ENCODE peak calls at places on chromosomes 11 and 22, in seven cellular contexts. One of them, this sample, is unnamed.

GRCh38 chr11:10561043-10561818 is 7.2 kb downstream of the LYVE1 start:
- DNase-seq in transverse colon: no peak
- DNase-seq in CD8-positive, alpha-beta memory T cell: no peak
- DNase-seq in cardiac muscle cell: no peak
- DNase-seq in SJSA1: no peak
- DNase-seq in CD4-positive, alpha-beta memory T cell: no peak
- DNase-seq in vagina: no peak
- DNase-seq in this sample: no peak

GRCh38 chr11:61007383-61007970 is 36.0 kb downstream of the CD6 start:
- DNase-seq in cardiac muscle cell: peak; percentile 50
- DNase-seq in CD4-positive, alpha-beta memory T cell: peak; percentile 40
- DNase-seq in CD8-positive, alpha-beta memory T cell: no peak
- DNase-seq in vagina: no peak
- DNase-seq in transverse colon: peak; percentile 44
- DNase-seq in SJSA1: no peak
- DNase-seq in this sample: no peak

GRCh38 chr22:22507743-22508273 is 734 bp downstream of the ZNF280B start:
- DNase-seq in vagina: no peak
- DNase-seq in transverse colon: no peak
- DNase-seq in CD4-positive, alpha-beta memory T cell: no peak
- DNase-seq in CD8-positive, alpha-beta memory T cell: no peak
- DNase-seq in SJSA1: peak; percentile 6
- DNase-seq in cardiac muscle cell: no peak
- DNase-seq in this sample: no peak

GRCh38 chr22:37176464-37177061 is 11.5 kb downstream of the C1QTNF6 start:
- DNase-seq in CD4-positive, alpha-beta memory T cell: no peak
- DNase-seq in vagina: no peak
- DNase-seq in SJSA1: no peak
- DNase-seq in cardiac muscle cell: no peak
- DNase-seq in transverse colon: peak; percentile 52
- DNase-seq in CD8-positive, alpha-beta memory T cell: no peak
- DNase-seq in this sample: no peak

GRCh38 chr22:26446808-26447515 is 17.9 kb downstream of the ASPHD2 start:
- DNase-seq in transverse colon: no peak
- DNase-seq in cardiac muscle cell: no peak
- DNase-seq in SJSA1: no peak
- DNase-seq in CD8-positive, alpha-beta memory T cell: no peak
- DNase-seq in vagina: no peak
- DNase-seq in CD4-positive, alpha-beta memory T cell: no peak
- DNase-seq in this sample: no peak

GRCh38 chr11:132782102-132782501 is 750.2 kb downstream of the OPCML start:
- DNase-seq in transverse colon: no peak
- DNase-seq in CD8-positive, alpha-beta memory T cell: no peak
- DNase-seq in cardiac muscle cell: no peak
- DNase-seq in CD4-positive, alpha-beta memory T cell: no peak
- DNase-seq in vagina: no peak
- DNase-seq in SJSA1: no peak
- DNase-seq in this sample: no peak

GRCh38 chr11:10550988-10551657 is 10.1 kb upstream of the RNF141 start:
- DNase-seq in vagina: no peak
- DNase-seq in transverse colon: no peak
- DNase-seq in SJSA1: no peak
- DNase-seq in cardiac muscle cell: no peak
- DNase-seq in CD8-positive, alpha-beta memory T cell: no peak
- DNase-seq in CD4-positive, alpha-beta memory T cell: no peak
- DNase-seq in this sample: no peak

GRCh38 chr11:44133335-44133946 is 38.0 kb downstream of the EXT2 start:
- DNase-seq in SJSA1: peak; percentile 59
- DNase-seq in transverse colon: no peak
- DNase-seq in vagina: no peak
- DNase-seq in CD8-positive, alpha-beta memory T cell: no peak
- DNase-seq in cardiac muscle cell: peak; percentile 69
- DNase-seq in CD4-positive, alpha-beta memory T cell: no peak
- DNase-seq in this sample: no peak

GRCh38 chr22:42714308-42714707 is 6.4 kb downstream of the A4GALT start:
- DNase-seq in vagina: no peak
- DNase-seq in cardiac muscle cell: no peak
- DNase-seq in CD8-positive, alpha-beta memory T cell: no peak
- DNase-seq in transverse colon: no peak
- DNase-seq in CD4-positive, alpha-beta memory T cell: no peak
- DNase-seq in SJSA1: no peak
- DNase-seq in this sample: no peak

GRCh38 chr11:12523180-12523924 is 146.0 kb downstream of the PARVA start:
- DNase-seq in SJSA1: no peak
- DNase-seq in cardiac muscle cell: peak; percentile 9
- DNase-seq in CD8-positive, alpha-beta memory T cell: no peak
- DNase-seq in vagina: no peak
- DNase-seq in transverse colon: no peak
- DNase-seq in CD4-positive, alpha-beta memory T cell: no peak
- DNase-seq in this sample: no peak

GRCh38 chr22:19872779-19873137 is 18.1 kb upstream of the GNB1L start:
- DNase-seq in CD4-positive, alpha-beta memory T cell: no peak
- DNase-seq in vagina: no peak
- DNase-seq in CD8-positive, alpha-beta memory T cell: no peak
- DNase-seq in transverse colon: no peak
- DNase-seq in SJSA1: no peak
- DNase-seq in cardiac muscle cell: no peak
- DNase-seq in this sample: no peak

GRCh38 chr11:68798221-68798813 is 43.4 kb downstream of the CPT1A start:
- DNase-seq in CD8-positive, alpha-beta memory T cell: peak; percentile 13
- DNase-seq in SJSA1: peak; percentile 33
- DNase-seq in cardiac muscle cell: peak; percentile 63
- DNase-seq in vagina: no peak
- DNase-seq in CD4-positive, alpha-beta memory T cell: no peak
- DNase-seq in transverse colon: peak; percentile 34
- DNase-seq in this sample: no peak

GRCh38 chr11:69403556-69404215 is 77.8 kb upstream of the LINC01488 start:
- DNase-seq in SJSA1: peak; percentile 90
- DNase-seq in vagina: no peak
- DNase-seq in transverse colon: no peak
- DNase-seq in CD4-positive, alpha-beta memory T cell: no peak
- DNase-seq in cardiac muscle cell: no peak
- DNase-seq in CD8-positive, alpha-beta memory T cell: no peak
- DNase-seq in this sample: no peak

GRCh38 chr11:26905368-26905767 is 88.5 kb upstream of the FIBIN start:
- DNase-seq in CD4-positive, alpha-beta memory T cell: no peak
- DNase-seq in cardiac muscle cell: no peak
- DNase-seq in CD8-positive, alpha-beta memory T cell: no peak
- DNase-seq in SJSA1: no peak
- DNase-seq in vagina: no peak
- DNase-seq in transverse colon: no peak
- DNase-seq in this sample: no peak

GRCh38 chr11:73951797-73952196 is 971 bp downstream of the DNAJB13 start:
- DNase-seq in SJSA1: no peak
- DNase-seq in CD4-positive, alpha-beta memory T cell: no peak
- DNase-seq in cardiac muscle cell: no peak
- DNase-seq in vagina: no peak
- DNase-seq in transverse colon: no peak
- DNase-seq in CD8-positive, alpha-beta memory T cell: no peak
- DNase-seq in this sample: no peak

GRCh38 chr22:49155809-49156580 is 671.7 kb downstream of the BRD1 start:
- DNase-seq in transverse colon: no peak
- DNase-seq in CD4-positive, alpha-beta memory T cell: no peak
- DNase-seq in CD8-positive, alpha-beta memory T cell: no peak
- DNase-seq in vagina: no peak
- DNase-seq in SJSA1: no peak
- DNase-seq in cardiac muscle cell: no peak
- DNase-seq in this sample: no peak

GRCh38 chr11:46684364-46684763 is 16.1 kb downstream of the ARHGAP1 start:
- DNase-seq in SJSA1: no peak
- DNase-seq in vagina: no peak
- DNase-seq in CD4-positive, alpha-beta memory T cell: no peak
- DNase-seq in CD8-positive, alpha-beta memory T cell: no peak
- DNase-seq in cardiac muscle cell: no peak
- DNase-seq in transverse colon: no peak
- DNase-seq in this sample: no peak

GRCh38 chr11:46682773-46683752 is 17.4 kb downstream of the ARHGAP1 start:
- DNase-seq in vagina: no peak
- DNase-seq in CD4-positive, alpha-beta memory T cell: no peak
- DNase-seq in SJSA1: no peak
- DNase-seq in CD8-positive, alpha-beta memory T cell: no peak
- DNase-seq in cardiac muscle cell: no peak
- DNase-seq in transverse colon: no peak
- DNase-seq in this sample: no peak

GRCh38 chr11:46692450-46692849 is 8.0 kb downstream of the ARHGAP1 start:
- DNase-seq in SJSA1: no peak
- DNase-seq in cardiac muscle cell: no peak
- DNase-seq in vagina: no peak
- DNase-seq in transverse colon: no peak
- DNase-seq in CD8-positive, alpha-beta memory T cell: no peak
- DNase-seq in CD4-positive, alpha-beta memory T cell: no peak
- DNase-seq in this sample: no peak

GRCh38 chr11:46690702-46691101 is 9.7 kb downstream of the ARHGAP1 start:
- DNase-seq in CD4-positive, alpha-beta memory T cell: no peak
- DNase-seq in CD8-positive, alpha-beta memory T cell: no peak
- DNase-seq in transverse colon: no peak
- DNase-seq in cardiac muscle cell: no peak
- DNase-seq in vagina: no peak
- DNase-seq in SJSA1: no peak
- DNase-seq in this sample: no peak

DNA sequence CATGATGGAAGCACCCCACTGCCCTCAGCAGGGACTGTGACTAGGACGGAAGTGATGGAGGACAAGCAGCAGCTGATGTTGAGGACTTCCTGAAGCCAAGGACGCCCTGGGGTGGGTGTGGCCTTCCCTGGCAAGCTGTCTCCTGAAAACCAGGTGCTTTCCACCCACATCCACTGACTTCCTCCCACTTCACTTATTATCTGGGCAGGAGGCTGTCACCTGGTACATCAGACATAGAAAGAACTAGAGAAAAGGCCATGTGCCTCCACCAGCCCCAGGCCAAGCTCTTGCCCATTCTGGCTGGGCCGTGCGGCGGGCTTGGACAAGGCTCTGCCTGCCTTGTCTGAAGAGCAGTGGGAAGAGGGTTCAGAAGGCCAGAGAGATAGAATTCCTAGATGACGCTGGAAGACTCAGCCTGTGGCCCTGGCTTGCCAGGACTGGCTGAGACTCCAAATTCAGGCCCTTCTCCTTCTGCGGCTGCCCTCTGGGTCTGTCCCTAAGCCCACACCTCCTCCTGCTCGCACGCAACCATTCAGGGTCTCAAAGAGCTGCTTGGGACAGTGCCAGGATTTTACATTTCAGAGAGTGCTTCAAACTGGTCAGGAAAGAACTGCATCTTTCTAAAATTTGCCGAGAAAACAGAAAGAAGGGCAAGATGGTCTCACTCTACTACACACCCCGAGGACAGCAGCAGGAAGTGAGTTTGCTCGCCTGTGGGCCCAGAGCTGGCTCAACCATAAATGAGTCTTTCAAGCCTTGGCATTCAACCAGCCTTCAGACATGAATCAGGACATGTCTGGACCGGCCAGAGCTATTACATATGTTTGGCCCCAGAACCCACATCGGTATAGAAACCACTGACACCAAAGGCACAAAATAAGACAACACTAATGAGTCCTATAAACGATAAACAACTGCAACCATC is 13.3 kb downstream of the ARHGAP1 start:
- DNase-seq in CD4-positive, alpha-beta memory T cell: no peak
- DNase-seq in cardiac muscle cell: no peak
- DNase-seq in CD8-positive, alpha-beta memory T cell: no peak
- DNase-seq in transverse colon: no peak
- DNase-seq in SJSA1: no peak
- DNase-seq in vagina: no peak
- DNase-seq in this sample: no peak
- H3K4me1 ChIP-seq in CD4-positive, alpha-beta memory T cell: no peaks in the 10 kb centered on the region
- H3K4me1 ChIP-seq in cardiac muscle cell: no peaks in the 10 kb centered on the region
- H3K4me1 ChIP-seq in CD8-positive, alpha-beta memory T cell: no peaks in the 10 kb centered on the region
- H3K4me1 ChIP-seq in transverse colon: peaks cover 8% of the 10 kb centered on the region
- H3K4me1 ChIP-seq in SJSA1: no peaks in the 10 kb centered on the region
- H3K4me1 ChIP-seq in vagina: peaks cover 40% of the 10 kb centered on the region
- H3K4me1 ChIP-seq in this sample: peaks cover 44% of the 10 kb centered on the region

DNA sequence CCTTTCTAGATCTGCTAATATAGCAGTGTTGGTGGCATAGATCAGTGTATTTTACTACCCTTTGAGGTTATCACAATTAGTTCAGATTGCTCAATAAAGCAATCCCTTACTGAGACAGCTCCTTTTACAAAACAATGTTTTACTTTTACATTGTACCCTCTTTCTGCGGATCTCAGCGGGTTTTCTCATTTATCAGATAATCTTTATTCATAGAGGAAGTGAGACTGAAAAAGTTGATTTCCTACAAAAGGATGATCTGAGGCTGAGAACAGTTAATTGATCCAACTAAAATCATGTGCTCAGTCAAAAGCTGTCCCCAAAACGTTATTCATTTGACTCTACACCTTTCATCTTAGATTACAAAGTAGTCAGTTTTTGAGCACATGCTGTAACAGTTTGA is 2319.9 kb downstream of the LRRC4C start:
- DNase-seq in CD8-positive, alpha-beta memory T cell: no peak
- DNase-seq in SJSA1: no peak
- DNase-seq in cardiac muscle cell: no peak
- DNase-seq in CD4-positive, alpha-beta memory T cell: no peak
- DNase-seq in transverse colon: no peak
- DNase-seq in vagina: no peak
- DNase-seq in this sample: no peak
- H3K4me3 ChIP-seq in CD8-positive, alpha-beta memory T cell: no peak overlapping the region
- H3K4me3 ChIP-seq in SJSA1: no peak overlapping the region
- H3K4me3 ChIP-seq in cardiac muscle cell: no peak overlapping the region
- H3K4me3 ChIP-seq in CD4-positive, alpha-beta memory T cell: no peak overlapping the region
- H3K4me3 ChIP-seq in transverse colon: no peak overlapping the region
- H3K4me3 ChIP-seq in vagina: no peak overlapping the region
- H3K4me3 ChIP-seq in this sample: no peak overlapping the region

GRCh38 chr11:35349897-35350296 is 69.5 kb downstream of the SLC1A2 start:
- DNase-seq in transverse colon: no peak
- DNase-seq in vagina: no peak
- DNase-seq in SJSA1: no peak
- DNase-seq in CD4-positive, alpha-beta memory T cell: no peak
- DNase-seq in cardiac muscle cell: no peak
- DNase-seq in CD8-positive, alpha-beta memory T cell: no peak
- DNase-seq in this sample: no peak

GRCh38 chr11:35352107-35352888 is 67.1 kb downstream of the SLC1A2 start:
- DNase-seq in transverse colon: no peak
- DNase-seq in cardiac muscle cell: peak; percentile 40
- DNase-seq in SJSA1: no peak
- DNase-seq in CD8-positive, alpha-beta memory T cell: no peak
- DNase-seq in CD4-positive, alpha-beta memory T cell: no peak
- DNase-seq in vagina: no peak
- DNase-seq in this sample: no peak

GRCh38 chr11:35355102-35355749 is 64.1 kb downstream of the SLC1A2 start:
- DNase-seq in CD8-positive, alpha-beta memory T cell: no peak
- DNase-seq in transverse colon: no peak
- DNase-seq in CD4-positive, alpha-beta memory T cell: no peak
- DNase-seq in cardiac muscle cell: no peak
- DNase-seq in SJSA1: no peak
- DNase-seq in vagina: no peak
- DNase-seq in this sample: no peak

GRCh38 chr11:35357893-35358292 is 61.5 kb downstream of the SLC1A2 start:
- DNase-seq in CD8-positive, alpha-beta memory T cell: no peak
- DNase-seq in transverse colon: no peak
- DNase-seq in cardiac muscle cell: no peak
- DNase-seq in vagina: no peak
- DNase-seq in CD4-positive, alpha-beta memory T cell: no peak
- DNase-seq in SJSA1: no peak
- DNase-seq in this sample: no peak

GRCh38 chr11:35354644-35355043 is 64.7 kb downstream of the SLC1A2 start:
- DNase-seq in vagina: no peak
- DNase-seq in CD4-positive, alpha-beta memory T cell: no peak
- DNase-seq in cardiac muscle cell: no peak
- DNase-seq in CD8-positive, alpha-beta memory T cell: no peak
- DNase-seq in transverse colon: no peak
- DNase-seq in SJSA1: no peak
- DNase-seq in this sample: no peak
- H3K4me1 ChIP-seq in vagina: peaks cover 9% of the 10 kb centered on the region
- H3K4me1 ChIP-seq in CD4-positive, alpha-beta memory T cell: peaks cover 10% of the 10 kb centered on the region
- H3K4me1 ChIP-seq in cardiac muscle cell: peaks cover 13% of the 10 kb centered on the region
- H3K4me1 ChIP-seq in CD8-positive, alpha-beta memory T cell: peaks cover 8% of the 10 kb centered on the region
- H3K4me1 ChIP-seq in transverse colon: no peaks in the 10 kb centered on the region
- H3K4me1 ChIP-seq in SJSA1: no peaks in the 10 kb centered on the region
- H3K4me1 ChIP-seq in this sample: peaks cover 5% of the 10 kb centered on the region

GRCh38 chr11:124748481-124749338 is 3.3 kb downstream of the VSIG2 start:
- DNase-seq in vagina: no peak
- DNase-seq in transverse colon: no peak
- DNase-seq in CD8-positive, alpha-beta memory T cell: no peak
- DNase-seq in cardiac muscle cell: no peak
- DNase-seq in CD4-positive, alpha-beta memory T cell: no peak
- DNase-seq in SJSA1: no peak
- DNase-seq in this sample: no peak
- H3K4me3 ChIP-seq in vagina: no peak overlapping the region
- H3K4me3 ChIP-seq in transverse colon: no peak overlapping the region
- H3K4me3 ChIP-seq in CD8-positive, alpha-beta memory T cell: no peak overlapping the region
- H3K4me3 ChIP-seq in cardiac muscle cell: no peak overlapping the region
- H3K4me3 ChIP-seq in CD4-positive, alpha-beta memory T cell: no peak overlapping the region
- H3K4me3 ChIP-seq in SJSA1: no peak overlapping the region
- H3K4me3 ChIP-seq in this sample: no peak overlapping the region